ENCODE peak calls at places on chromosome 14, in nine cellular contexts. C is GM23338, K is psoas muscle, Q is stomach, J is lower lobe of right lung, H is IMR-90, O is Peyer's patch, N is endodermal cell, T is cardiac muscle cell. S is an unnamed sample. For H3K4me1, the result is how much of the 10 kb centered on the place peaks cover.

GRCh38 chr14:53461823-53462222 is 308.7 kb upstream of the DDHD1 start:
- DNase-seq in C (no peak), K (no peak), Q (no peak), J (no peak), H (no peak), O (no peak), N (no peak), T (peak), S (no peak)

GRCh38 chr14:101033446-101034165 is 130.1 kb upstream of the RTL1 start:
- DNase-seq in C (no peak), K (no peak), Q (no peak), J (no peak), H (no peak), O (peak), N (peak), T (no peak), S (peak)

GRCh38 chr14:30292591-30292990 is 266.4 kb upstream of the G2E3 start:
- DNase-seq in C (no peak), K (no peak), Q (no peak), J (no peak), H (no peak), O (no peak), N (no peak), T (no peak), S (no peak)

GRCh38 chr14:102902523-102903247 is 19.8 kb upstream of the AMN start:
- DNase-seq in C (no peak), K (no peak), Q (no peak), J (no peak), H (no peak), O (no peak), N (no peak), T (peak), S (no peak)

GRCh38 chr14:69483765-69484443 is 624 bp upstream of the PLEKHD1 start:
- DNase-seq in C (peak), K (peak), Q (no peak), J (no peak), H (peak), O (no peak), N (no peak), T (peak), S (no peak)

GRCh38 chr14:64442300-64442988 is 22.9 kb upstream of the AKAP5 start:
- DNase-seq in C (no peak), K (no peak), Q (no peak), J (no peak), H (no peak), O (no peak), N (no peak), T (peak), S (no peak)

GRCh38 chr14:60732840-60733483 is 1.6 kb upstream of the MNAT1 start:
- DNase-seq in C (no peak), K (no peak), Q (no peak), J (no peak), H (no peak), O (no peak), N (no peak), T (no peak), S (no peak)

GRCh38 chr14:35403085-35403396 is 1.5 kb downstream of the NFKBIA start:
- DNase-seq in C (no peak), K (peak), Q (no peak), J (peak), H (peak), O (peak), N (peak), T (no peak), S (peak)

GRCh38 chr14:33848706-33849454 is 102.0 kb downstream of the EGLN3 start:
- DNase-seq in C (peak), K (peak), Q (peak), J (no peak), H (peak), O (peak), N (peak), T (peak), S (no peak)

GRCh38 chr14:28571636-28572035 is 195.0 kb upstream of the FOXG1 start:
- DNase-seq in C (no peak), K (no peak), Q (no peak), J (no peak), H (no peak), O (no peak), N (no peak), T (no peak), S (no peak)

GRCh38 chr14:100306506-100307214 is 416 bp upstream of the SLC25A29 start:
- DNase-seq in C (peak), K (peak), Q (peak), J (peak), H (peak), O (peak), N (peak), T (peak), S (peak)

GRCh38 chr14:100425454-100425814 is 102.3 kb downstream of the SLC25A47 start:
- DNase-seq in C (no peak), K (no peak), Q (no peak), J (no peak), H (no peak), O (no peak), N (no peak), T (no peak), S (peak)

GRCh38 chr14:55874785-55875184 is 243.4 kb upstream of the PELI2 start:
- DNase-seq in C (no peak), K (no peak), Q (no peak), J (no peak), H (no peak), O (no peak), N (no peak), T (no peak), S (no peak)

GRCh38 chr14:73049428-73049827 is 8.9 kb upstream of the RBM25 start:
- DNase-seq in C (no peak), K (no peak), Q (no peak), J (no peak), H (no peak), O (no peak), N (no peak), T (no peak), S (no peak)

GRCh38 chr14:51093371-51094281 is 1.3 kb downstream of the TRIM9 start:
- DNase-seq in C (peak), K (peak), Q (no peak), J (no peak), H (no peak), O (peak), N (peak), T (peak), S (peak)

GRCh38 chr14:75648066-75648838 is 12.4 kb downstream of the ERG28 start:
- DNase-seq in C (no peak), K (peak), Q (peak), J (peak), H (peak), O (no peak), N (no peak), T (peak), S (no peak)

GRCh38 chr14:52115286-52115685 is 46.4 kb upstream of the NID2 start:
- DNase-seq in C (no peak), K (no peak), Q (no peak), J (no peak), H (no peak), O (no peak), N (no peak), T (no peak), S (no peak)

GRCh38 chr14:102055181-102055901 is 31.5 kb downstream of the HSP90AA1 start:
- DNase-seq in C (peak), K (no peak), Q (no peak), J (no peak), H (peak), O (no peak), N (peak), T (no peak), S (no peak)

GRCh38 chr14:100317897-100318808 is 5.0 kb upstream of the SLC25A47 start:
- DNase-seq in C (peak), K (peak), Q (peak), J (peak), H (peak), O (peak), N (peak), T (peak), S (peak)

GRCh38 chr14:51396222-51396815 is 156.3 kb downstream of the TMX1 start:
- DNase-seq in C (no peak), K (no peak), Q (no peak), J (no peak), H (peak), O (no peak), N (no peak), T (no peak), S (no peak)

GRCh38 chr14:31243860-31244259 is 36.3 kb upstream of the HECTD1 start:
- DNase-seq in C (peak), K (no peak), Q (peak), J (no peak), H (no peak), O (peak), N (peak), T (no peak), S (no peak)

GRCh38 chr14:33563492-33563891 is 387.4 kb downstream of the EGLN3 start:
- DNase-seq in C (no peak), K (no peak), Q (no peak), J (no peak), H (no peak), O (no peak), N (no peak), T (no peak), S (no peak)

GRCh38 chr14:50821471-50822464 is 9.2 kb downstream of the NIN start:
- DNase-seq in C (peak), K (no peak), Q (peak), J (peak), H (no peak), O (peak), N (no peak), T (no peak), S (peak)

GRCh38 chr14:52874389-52874788 is 76.5 kb downstream of the FERMT2 start:
- DNase-seq in C (no peak), K (no peak), Q (no peak), J (no peak), H (no peak), O (no peak), N (no peak), T (no peak), S (no peak)

GRCh38 chr14:95520346-95520745 is 3.9 kb upstream of the SYNE3 start:
- DNase-seq in C (no peak), K (no peak), Q (no peak), J (no peak), H (no peak), O (no peak), N (no peak), T (no peak), S (no peak)

GRCh38 chr14:49940805-49941421 is 48.0 kb downstream of the ARF6 start:
- DNase-seq in C (no peak), K (no peak), Q (no peak), J (no peak), H (peak), O (no peak), N (no peak), T (no peak), S (no peak)

GRCh38 chr14:52926994-52927393 is 23.9 kb downstream of the FERMT2 start:
- DNase-seq in C (no peak), K (no peak), Q (no peak), J (no peak), H (peak), O (no peak), N (no peak), T (no peak), S (no peak)

GRCh38 chr14:80996049-80996901 is 40.9 kb downstream of the TSHR start:
- DNase-seq in C (peak), K (no peak), Q (no peak), J (no peak), H (peak), O (no peak), N (no peak), T (peak), S (no peak)

GRCh38 chr14:25431211-25432076 is 381.5 kb upstream of the STXBP6 start:
- DNase-seq in C (peak), K (no peak), Q (peak), J (no peak), H (no peak), O (no peak), N (peak), T (peak), S (no peak)

GRCh38 chr14:100406505-100407131 is 83.5 kb downstream of the SLC25A47 start:
- DNase-seq in C (no peak), K (no peak), Q (peak), J (no peak), H (peak), O (peak), N (no peak), T (no peak), S (peak)

GRCh38 chr14:61444215-61444768 is 122.9 kb downstream of the PRKCH start:
- DNase-seq in C (no peak), K (no peak), Q (no peak), J (peak), H (no peak), O (no peak), N (no peak), T (no peak), S (peak)

GRCh38 chr14:83260751-83261150 is 1727.1 kb upstream of the SEL1L start:
- DNase-seq in C (no peak), K (no peak), Q (no peak), J (no peak), H (peak), O (no peak), N (no peak), T (no peak), S (no peak)

GRCh38 chr14:55077155-55077554 is 25.7 kb downstream of the MAPK1IP1L start:
- DNase-seq in C (peak), K (no peak), Q (peak), J (no peak), H (no peak), O (no peak), N (no peak), T (no peak), S (no peak)

GRCh38 chr14:58098507-58098906 is 53.5 kb downstream of the ARMH4 start:
- DNase-seq in C (peak), K (no peak), Q (peak), J (no peak), H (no peak), O (no peak), N (peak), T (no peak), S (no peak)

GRCh38 chr14:90630407-90630806 is 185.8 kb downstream of the TTC7B start:
- DNase-seq in C (no peak), K (no peak), Q (no peak), J (no peak), H (no peak), O (no peak), N (no peak), T (no peak), S (no peak)

GRCh38 chr14:59595071-59595470 is 18.5 kb upstream of the CCDC175 start:
- DNase-seq in C (no peak), K (no peak), Q (no peak), J (no peak), H (no peak), O (peak), N (no peak), T (peak), S (no peak)

GRCh38 chr14:29928342-29928640 is 644 bp upstream of the PRKD1 start:
- DNase-seq in C (peak), K (no peak), Q (no peak), J (no peak), H (no peak), O (no peak), N (no peak), T (peak), S (no peak)

GRCh38 chr14:23566112-23566781 is 1.3 kb downstream of the AP1G2 start:
- DNase-seq in C (no peak), K (no peak), Q (no peak), J (no peak), H (no peak), O (no peak), N (no peak), T (no peak), S (no peak)

GRCh38 chr14:75990297-75990696 is 4.7 kb downstream of the IFT43 start:
- DNase-seq in C (no peak), K (no peak), Q (no peak), J (no peak), H (no peak), O (no peak), N (no peak), T (no peak), S (no peak)

GRCh38 chr14:88588081-88588480 is 25.2 kb downstream of the ZC3H14 start:
- DNase-seq in C (no peak), K (no peak), Q (no peak), J (no peak), H (no peak), O (no peak), N (no peak), T (no peak), S (no peak)

GRCh38 chr14:88590173-88590572 is 27.3 kb downstream of the ZC3H14 start:
- DNase-seq in C (no peak), K (no peak), Q (no peak), J (no peak), H (peak), O (no peak), N (no peak), T (no peak), S (no peak)

GRCh38 chr14:88597038-88597437 is 34.2 kb downstream of the ZC3H14 start:
- DNase-seq in C (no peak), K (no peak), Q (no peak), J (no peak), H (no peak), O (no peak), N (no peak), T (no peak), S (no peak)

GRCh38 chr14:88597601-88598000 is 34.8 kb downstream of the ZC3H14 start:
- DNase-seq in C (no peak), K (no peak), Q (no peak), J (no peak), H (no peak), O (no peak), N (no peak), T (no peak), S (no peak)

DNA sequence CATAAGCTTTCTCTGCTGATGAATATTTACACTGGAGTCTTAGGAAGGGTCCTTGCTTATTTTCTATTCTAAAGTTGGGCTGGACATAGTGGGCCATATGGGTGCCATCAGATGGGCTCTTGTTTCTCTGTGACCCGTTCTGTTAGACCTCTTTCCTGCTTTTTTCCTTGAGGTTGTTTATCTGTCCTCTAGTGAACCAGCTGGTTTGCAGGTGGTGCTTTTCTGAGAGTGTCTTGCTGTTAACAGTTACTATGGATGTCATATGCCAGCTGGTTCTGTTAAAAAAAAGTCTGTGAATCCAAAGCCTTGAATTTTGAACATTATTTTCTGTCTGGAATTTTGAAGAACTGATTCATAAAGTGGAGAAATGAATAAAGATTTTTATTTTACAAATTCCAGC is 29.2 kb downstream of the ZC3H14 start:
- DNase-seq in C (no peak), K (no peak), Q (no peak), J (no peak), H (peak), O (no peak), N (no peak), T (no peak), S (no peak)
- TF ChIP-seq CTCF in C (no peak), K (no peak), Q (no peak), J (no peak), H (no peak), O (no peak), N (no peak), T (no peak), S (no peak)

GRCh38 chr14:32473476-32473875 is 144.4 kb downstream of the AKAP6 start:
- DNase-seq in C (peak), K (peak), Q (no peak), J (no peak), H (no peak), O (no peak), N (peak), T (no peak), S (no peak)

GRCh38 chr14:32478027-32478426 is 148.9 kb downstream of the AKAP6 start:
- DNase-seq in C (no peak), K (no peak), Q (no peak), J (no peak), H (no peak), O (no peak), N (no peak), T (no peak), S (no peak)

GRCh38 chr14:32472512-32473472 is 143.7 kb downstream of the AKAP6 start:
- DNase-seq in C (peak), K (peak), Q (no peak), J (no peak), H (peak), O (no peak), N (peak), T (no peak), S (no peak)

GRCh38 chr14:32477406-32477805 is 148.3 kb downstream of the AKAP6 start:
- DNase-seq in C (no peak), K (no peak), Q (no peak), J (no peak), H (no peak), O (no peak), N (no peak), T (no peak), S (no peak)

DNA sequence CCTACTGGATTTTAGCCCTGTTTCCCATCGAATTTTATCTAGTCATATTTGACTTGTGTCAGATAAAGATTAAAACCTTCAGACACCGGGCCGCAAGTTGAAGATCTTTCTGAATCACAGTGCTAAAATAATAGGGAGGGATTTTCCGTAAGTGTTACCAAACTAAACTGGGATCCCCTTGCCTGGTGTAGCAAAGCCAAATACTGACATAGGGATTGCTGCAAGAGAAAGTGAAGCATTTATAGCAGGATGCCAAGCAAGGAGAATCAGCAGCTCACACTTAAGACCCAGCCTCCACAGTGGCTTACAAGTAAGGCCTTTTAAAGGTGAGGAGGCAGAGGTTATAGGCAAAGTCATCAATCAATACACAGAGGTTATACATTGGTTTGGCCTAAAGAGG is 147.4 kb downstream of the AKAP6 start:
- DNase-seq in C (no peak), K (no peak), Q (no peak), J (no peak), H (no peak), O (no peak), N (no peak), T (no peak), S (no peak)
- H3K4me1 ChIP-seq in C (under half), K (under half), Q (under half), J (under half), H (under half), O (under half), N (under half), T (under half), S (under half)

GRCh38 chr14:71852201-71852600 is 80.0 kb upstream of the RGS6 start:
- DNase-seq in C (no peak), K (no peak), Q (no peak), J (no peak), H (no peak), O (no peak), N (peak), T (peak), S (no peak)

GRCh38 chr14:71855399-71856036 is 76.7 kb upstream of the RGS6 start:
- DNase-seq in C (peak), K (peak), Q (peak), J (peak), H (peak), O (peak), N (peak), T (peak), S (peak)

GRCh38 chr14:71856199-71856919 is 75.9 kb upstream of the RGS6 start:
- DNase-seq in C (no peak), K (no peak), Q (no peak), J (no peak), H (no peak), O (no peak), N (no peak), T (no peak), S (no peak)
- H3K27ac ChIP-seq in C (no peak), K (no peak), Q (no peak), J (no peak), H (no peak), O (no peak), N (no peak), T (no peak), S (no peak)

DNA sequence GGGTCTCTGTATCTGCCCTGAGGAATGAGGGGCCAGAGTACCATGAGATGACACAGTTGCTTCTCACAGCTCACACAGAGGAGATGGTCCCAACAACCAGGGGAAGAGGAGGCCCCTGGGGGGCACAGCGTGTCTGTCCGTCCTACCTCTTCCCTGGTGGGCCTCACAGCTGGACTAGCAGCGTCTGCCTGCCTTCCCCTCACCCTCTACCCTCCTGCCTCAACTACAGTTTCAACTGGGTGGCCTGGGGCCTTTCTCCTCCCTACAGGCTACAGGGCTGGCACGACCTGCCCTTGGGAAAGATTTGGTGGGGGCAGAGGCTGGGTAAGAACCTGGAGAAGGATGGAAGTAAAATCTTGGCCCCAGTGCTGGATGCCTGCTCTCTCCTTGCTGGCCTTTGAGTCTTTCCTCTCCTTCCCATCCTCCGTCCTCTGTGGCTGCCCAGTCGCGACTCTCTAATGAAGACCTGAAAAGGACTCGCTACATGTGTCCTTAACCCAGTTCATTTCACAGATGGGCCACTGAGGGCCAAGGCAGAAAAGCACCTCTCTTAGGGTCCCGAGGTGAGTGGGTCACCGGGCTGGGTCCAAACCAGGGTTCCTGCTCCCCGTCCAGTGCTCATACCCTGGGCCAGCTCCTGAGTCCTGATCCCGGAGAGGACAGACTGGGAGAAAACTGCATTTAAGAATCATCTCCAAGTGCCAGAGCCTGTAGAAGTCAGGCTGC is 232.5 kb downstream of the BCL11B start:
- DNase-seq in C (no peak), K (no peak), Q (peak), J (no peak), H (no peak), O (no peak), N (peak), T (no peak), S (no peak)
- TF ChIP-seq CTCF in C (no peak), K (no peak), Q (no peak), J (no peak), H (no peak), O (no peak), N (no peak), T (no peak), S (no peak)